ENCODE peak calls at places on chromosomes 16 and 17, in nine cellular contexts. G, A, M, K, R, S, V, C and H are unnamed samples.

GRCh38 chr17:62741290-62741689 is 66.8 kb downstream of the MARCHF10 start:
- DNase-seq in K (no peak), V (no peak), S (no peak), A (no peak), G (no peak), C (no peak), R (no peak), M (no peak), H (no peak)

GRCh38 chr17:65567566-65567965 is 6.1 kb upstream of the AXIN2 start:
- DNase-seq in K (no peak), C (no peak), R (no peak), A (no peak), G (no peak), M (no peak), S (no peak), V (no peak), H (no peak)

GRCh38 chr16:89170346-89171215 is 967 bp upstream of the CDH15 start:
- DNase-seq in A (no peak), S (peak; percentile 51), R (no peak), G (no peak), M (no peak), K (no peak), V (no peak), C (no peak), H (no peak)

GRCh38 chr17:76240461-76241204 is at the start of gene RNF157:
- DNase-seq in K (peak; percentile 59), G (peak; percentile 51), A (peak; percentile 74), C (peak; percentile 31), M (peak; percentile 54), V (no peak), S (peak; percentile 52), R (peak; percentile 74), H (no peak)

GRCh38 chr16:75535211-75535843 is 581 bp downstream of the CHST5 start:
- DNase-seq in V (no peak), A (no peak), G (no peak), C (no peak), R (no peak), M (no peak), S (no peak), K (no peak), H (no peak)

GRCh38 chr16:66910175-66910940 is 8.3 kb downstream of the CDH16 start:
- DNase-seq in S (no peak), M (no peak), R (no peak), V (no peak), C (no peak), K (no peak), A (no peak), G (no peak), H (no peak)

GRCh38 chr17:57604771-57605733 is 140.0 kb downstream of the CCDC182 start:
- DNase-seq in C (no peak), S (no peak), G (peak; percentile 26), A (peak; percentile 63), V (no peak), M (no peak), R (peak; percentile 74), K (peak; percentile 18), H (no peak)

GRCh38 chr17:8576895-8577294 is 53.6 kb downstream of the MYH10 start:
- DNase-seq in S (no peak), K (no peak), C (no peak), R (no peak), A (no peak), G (no peak), M (no peak), V (no peak), H (no peak)

GRCh38 chr16:71367243-71367976 is 8.9 kb downstream of the CALB2 start:
- DNase-seq in A (peak; percentile 46), M (peak; percentile 58), R (no peak), G (no peak), S (peak; percentile 47), C (no peak), K (no peak), V (no peak), H (peak; percentile 1)

GRCh38 chr16:69013991-69014390 is 91.5 kb upstream of the HAS3 start:
- DNase-seq in S (no peak), G (no peak), V (no peak), M (peak; percentile 21), K (no peak), C (no peak), A (no peak), R (no peak), H (no peak)

GRCh38 chr17:37744961-37745800 is at the start of gene HNF1B:
- DNase-seq in S (peak; percentile 76), M (no peak), C (no peak), K (no peak), G (no peak), R (no peak), V (no peak), A (peak; percentile 33), H (no peak)

GRCh38 chr16:27316038-27316680 is 2.4 kb downstream of the IL4R start:
- DNase-seq in C (no peak), A (no peak), V (no peak), R (no peak), M (no peak), K (no peak), G (no peak), S (no peak), H (no peak)

GRCh38 chr17:1495265-1495664 is 2.8 kb upstream of the MYO1C start:
- DNase-seq in K (no peak), M (peak; percentile 32), G (no peak), V (no peak), R (no peak), A (no peak), S (no peak), C (no peak), H (no peak)

GRCh38 chr16:57534881-57535658 is 1.3 kb downstream of the CCDC102A start:
- DNase-seq in K (no peak), G (no peak), V (no peak), A (no peak), S (peak; percentile 32), C (no peak), R (peak; percentile 20), M (no peak), H (no peak)

GRCh38 chr17:4511199-4511932 is 12.7 kb downstream of the SPNS2 start:
- DNase-seq in C (no peak), A (no peak), G (no peak), K (no peak), V (no peak), M (no peak), R (no peak), S (no peak), H (no peak)

GRCh38 chr17:20089795-20090547 is 80.8 kb downstream of the SPECC1 start:
- DNase-seq in A (no peak), V (no peak), G (no peak), S (no peak), M (no peak), R (no peak), C (no peak), K (no peak), H (no peak)

GRCh38 chr16:27322858-27323780 is 9.3 kb downstream of the IL4R start:
- DNase-seq in M (no peak), V (no peak), C (no peak), R (no peak), A (no peak), S (peak; percentile 54), G (no peak), K (no peak), H (no peak)

GRCh38 chr16:70725912-70726828 is 40.3 kb upstream of the MTSS2 start:
- DNase-seq in K (no peak), A (no peak), R (no peak), G (peak; percentile 81), C (no peak), S (no peak), V (no peak), M (no peak), H (no peak)

GRCh38 chr17:35665662-35666061 is 65.8 kb upstream of the RASL10B start:
- DNase-seq in C (no peak), S (no peak), R (no peak), K (no peak), V (no peak), M (no peak), A (no peak), G (no peak), H (no peak)

GRCh38 chr17:76261421-76262215 is 3.5 kb upstream of the UBALD2 start:
- DNase-seq in M (no peak), G (no peak), C (no peak), R (peak; percentile 24), S (no peak), K (no peak), V (no peak), A (no peak), H (no peak)

GRCh38 chr17:6780886-6781285 is 4.9 kb downstream of the FBXO39 start:
- DNase-seq in C (no peak), V (no peak), R (no peak), G (no peak), K (no peak), A (peak; percentile 19), M (no peak), S (no peak), H (no peak)

GRCh38 chr17:37490638-37491614 is 1.2 kb downstream of the DUSP14 start:
- DNase-seq in S (no peak), C (no peak), G (peak; percentile 19), V (no peak), M (peak; percentile 94), K (no peak), R (peak; percentile 2), A (peak; percentile 22), H (no peak)

GRCh38 chr16:46715769-46716305 is 26.4 kb downstream of the ORC6 start:
- DNase-seq in C (no peak), V (no peak), G (no peak), R (no peak), K (no peak), M (no peak), S (no peak), A (no peak), H (no peak)

GRCh38 chr17:19727466-19728113 is 11.2 kb upstream of the SLC47A2 start:
- DNase-seq in C (no peak), K (no peak), V (no peak), S (peak; percentile 42), M (peak; percentile 11), G (peak; percentile 67), A (no peak), R (no peak), H (no peak)

GRCh38 chr17:63697341-63698286 is 2.3 kb downstream of the LIMD2 start:
- DNase-seq in M (peak; percentile 36), C (peak; percentile 60), K (peak; percentile 79), G (no peak), V (peak; percentile 63), S (peak; percentile 76), A (peak; percentile 80), R (peak; percentile 89), H (peak; percentile 79)

GRCh38 chr17:27473748-27474609 is 17.7 kb downstream of the KSR1 start:
- DNase-seq in R (peak; percentile 34), K (no peak), M (no peak), C (no peak), G (no peak), A (peak; percentile 85), V (peak; percentile 79), S (peak; percentile 77), H (peak; percentile 94)

GRCh38 chr17:229130-229944 is 47.9 kb upstream of the DOC2B start:
- DNase-seq in V (no peak), K (no peak), R (no peak), C (no peak), S (no peak), G (no peak), A (no peak), M (peak; percentile 29), H (no peak)

GRCh38 chr17:18261146-18261515 is 669 bp downstream of the MIEF2 start:
- DNase-seq in V (no peak), K (no peak), S (peak; percentile 86), C (no peak), R (no peak), M (peak; percentile 71), G (no peak), A (peak; percentile 56), H (no peak)

GRCh38 chr17:28745052-28745776 is 1.4 kb downstream of the TRAF4 start:
- DNase-seq in A (peak; percentile 46), G (peak; percentile 96), C (no peak), S (peak; percentile 64), V (no peak), R (peak; percentile 33), K (no peak), M (peak; percentile 58), H (no peak)

GRCh38 chr16:29989111-29989858 is 6.1 kb downstream of the HIRIP3 start:
- DNase-seq in V (no peak), S (no peak), K (no peak), A (no peak), G (no peak), R (no peak), C (no peak), M (no peak), H (no peak)

GRCh38 chr16:11405331-11406176 is 60.3 kb downstream of the RMI2 start:
- DNase-seq in C (no peak), V (no peak), R (peak; percentile 17), K (peak; percentile 20), A (peak; percentile 46), S (peak; percentile 48), G (no peak), M (peak; percentile 36), H (peak; percentile 36)